ENCODE peak calls at places on chromosomes 2 and 18, in five cellular contexts. One of them, this sample, is unnamed.

GRCh38 chr2:61436092-61436491 is 34.8 kb downstream of the USP34 start:
- DNase-seq in Peyer's patch: no peak
- DNase-seq in hepatocyte: no peak
- DNase-seq in dorsolateral prefrontal cortex: no peak
- DNase-seq in OCI-LY7: no peak
- DNase-seq in this sample: no peak

GRCh38 chr2:47016172-47016913 is 100.7 kb upstream of the MCFD2 start:
- DNase-seq in OCI-LY7: no peak
- DNase-seq in Peyer's patch: no peak
- DNase-seq in dorsolateral prefrontal cortex: no peak
- DNase-seq in hepatocyte: peak; percentile 60
- DNase-seq in this sample: no peak

GRCh38 chr18:41745166-41746049 is 209.6 kb upstream of the PIK3C3 start:
- DNase-seq in dorsolateral prefrontal cortex: peak; percentile 56
- DNase-seq in hepatocyte: peak; percentile 80
- DNase-seq in Peyer's patch: no peak
- DNase-seq in OCI-LY7: peak; percentile 1
- DNase-seq in this sample: peak; percentile 60

GRCh38 chr18:11857177-11857887 is 6.1 kb downstream of the CHMP1B start:
- DNase-seq in Peyer's patch: peak; percentile 90
- DNase-seq in OCI-LY7: no peak
- DNase-seq in dorsolateral prefrontal cortex: no peak
- DNase-seq in hepatocyte: peak; percentile 92
- DNase-seq in this sample: no peak

GRCh38 chr2:104897515-104898184 is 43.7 kb downstream of the POU3F3 start:
- DNase-seq in dorsolateral prefrontal cortex: no peak
- DNase-seq in hepatocyte: no peak
- DNase-seq in Peyer's patch: no peak
- DNase-seq in OCI-LY7: no peak
- DNase-seq in this sample: no peak

GRCh38 chr2:159807183-159808037 is 9.4 kb upstream of the CD302 start:
- DNase-seq in Peyer's patch: peak; percentile 58
- DNase-seq in OCI-LY7: peak; percentile 47
- DNase-seq in hepatocyte: peak; percentile 57
- DNase-seq in dorsolateral prefrontal cortex: no peak
- DNase-seq in this sample: no peak

GRCh38 chr18:12308386-12309100 is 502 bp downstream of the TUBB6 start:
- DNase-seq in OCI-LY7: no peak
- DNase-seq in Peyer's patch: peak; percentile 84
- DNase-seq in dorsolateral prefrontal cortex: no peak
- DNase-seq in hepatocyte: peak; percentile 91
- DNase-seq in this sample: peak; percentile 72

GRCh38 chr2:190407246-190407661 is 901 bp upstream of the MFSD6 start:
- DNase-seq in Peyer's patch: peak; percentile 58
- DNase-seq in dorsolateral prefrontal cortex: no peak
- DNase-seq in OCI-LY7: peak; percentile 14
- DNase-seq in hepatocyte: no peak
- DNase-seq in this sample: no peak

GRCh38 chr2:37652199-37652640 is 19.2 kb downstream of the CDC42EP3 start:
- DNase-seq in Peyer's patch: no peak
- DNase-seq in OCI-LY7: peak; percentile 61
- DNase-seq in hepatocyte: no peak
- DNase-seq in dorsolateral prefrontal cortex: no peak
- DNase-seq in this sample: no peak

GRCh38 chr2:95574506-95574905 is 17.3 kb upstream of the TRIM43 start:
- DNase-seq in hepatocyte: no peak
- DNase-seq in OCI-LY7: no peak
- DNase-seq in dorsolateral prefrontal cortex: no peak
- DNase-seq in Peyer's patch: no peak
- DNase-seq in this sample: no peak

GRCh38 chr2:95575857-95576256 is 15.9 kb upstream of the TRIM43 start:
- DNase-seq in OCI-LY7: no peak
- DNase-seq in hepatocyte: no peak
- DNase-seq in dorsolateral prefrontal cortex: no peak
- DNase-seq in Peyer's patch: no peak
- DNase-seq in this sample: no peak

GRCh38 chr2:95573866-95574265 is 17.9 kb upstream of the TRIM43 start:
- DNase-seq in dorsolateral prefrontal cortex: no peak
- DNase-seq in hepatocyte: no peak
- DNase-seq in OCI-LY7: no peak
- DNase-seq in Peyer's patch: no peak
- DNase-seq in this sample: no peak

GRCh38 chr2:95578529-95578928 is 13.3 kb upstream of the TRIM43 start:
- DNase-seq in dorsolateral prefrontal cortex: no peak
- DNase-seq in Peyer's patch: no peak
- DNase-seq in hepatocyte: no peak
- DNase-seq in OCI-LY7: no peak
- DNase-seq in this sample: no peak
- H3K27ac ChIP-seq in dorsolateral prefrontal cortex: no peak overlapping the region
- H3K27ac ChIP-seq in Peyer's patch: no peak overlapping the region
- H3K27ac ChIP-seq in hepatocyte: no peak overlapping the region
- H3K27ac ChIP-seq in OCI-LY7: no peak overlapping the region
- H3K27ac ChIP-seq in this sample: no peak overlapping the region

GRCh38 chr2:240467659-240468299 is 32.3 kb downstream of the GPC1 start:
- DNase-seq in OCI-LY7: no peak
- DNase-seq in hepatocyte: peak; percentile 5
- DNase-seq in dorsolateral prefrontal cortex: no peak
- DNase-seq in Peyer's patch: no peak
- DNase-seq in this sample: peak; percentile 46
- H3K27ac ChIP-seq in OCI-LY7: no peak overlapping the region
- H3K27ac ChIP-seq in hepatocyte: no peak overlapping the region
- H3K27ac ChIP-seq in dorsolateral prefrontal cortex: no peak overlapping the region
- H3K27ac ChIP-seq in Peyer's patch: no peak overlapping the region
- H3K27ac ChIP-seq in this sample: no peak overlapping the region

DNA sequence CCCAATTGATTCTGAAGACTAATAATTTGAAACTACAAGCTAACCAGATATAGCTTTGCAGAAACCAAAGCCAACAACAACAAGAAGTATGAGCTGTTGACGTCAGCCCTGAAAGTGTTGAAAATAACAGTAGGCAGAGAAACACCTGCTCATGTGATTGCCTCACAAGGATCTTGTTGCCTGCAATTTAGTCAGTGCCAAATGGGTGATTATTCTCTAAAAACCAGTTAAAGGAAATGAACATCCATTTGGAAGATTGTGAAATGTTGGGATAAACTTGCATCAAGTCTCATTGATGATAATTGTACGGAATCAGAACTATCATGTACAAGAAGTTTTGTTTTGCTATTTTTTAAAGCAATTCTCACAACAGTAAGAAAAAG is 2.8 kb downstream of the CYTIP start:
- DNase-seq in dorsolateral prefrontal cortex: no peak
- DNase-seq in Peyer's patch: peak; percentile 65
- DNase-seq in hepatocyte: no peak
- DNase-seq in OCI-LY7: peak; percentile 66
- DNase-seq in this sample: no peak
- H3K27ac ChIP-seq in dorsolateral prefrontal cortex: peak overlapping the region; percentile 40
- H3K27ac ChIP-seq in Peyer's patch: peak overlapping the region; percentile 73
- H3K27ac ChIP-seq in hepatocyte: no peak overlapping the region
- H3K27ac ChIP-seq in OCI-LY7: peak overlapping the region; percentile 87
- H3K27ac ChIP-seq in this sample: no peak overlapping the region

DNA sequence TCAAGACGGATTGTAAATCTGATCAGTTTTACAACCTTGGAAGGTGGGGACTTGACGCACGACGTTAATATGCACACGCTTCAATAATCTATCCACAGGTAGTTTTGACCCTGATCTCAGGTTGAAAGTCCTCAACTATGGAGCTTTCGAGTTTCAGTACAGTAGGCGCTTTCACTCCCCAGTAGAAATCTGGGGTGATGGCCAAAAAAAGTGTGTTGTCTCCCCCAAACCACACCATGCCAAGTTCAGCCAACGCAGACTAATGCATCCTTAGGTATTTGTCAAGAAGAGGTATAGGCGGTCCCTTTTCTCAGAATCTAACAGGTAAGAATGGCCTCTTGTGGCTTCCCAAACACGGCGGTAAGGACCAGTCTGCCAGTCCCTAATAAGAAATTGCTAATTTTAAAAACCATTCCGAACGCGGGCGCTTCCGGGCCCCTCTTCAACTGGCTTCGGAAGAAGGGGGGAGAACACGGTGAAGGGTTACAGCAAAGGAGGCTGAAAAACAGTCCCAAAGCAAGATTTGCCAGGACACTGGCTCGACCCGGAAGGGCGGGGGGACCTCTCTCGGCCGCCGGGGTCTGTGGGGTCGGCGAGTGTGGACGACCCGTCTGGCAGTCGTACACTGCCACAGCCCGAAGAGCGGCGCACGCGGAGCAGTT is 661 bp downstream of the FAM210A start:
- DNase-seq in hepatocyte: peak; percentile 29
- DNase-seq in Peyer's patch: no peak
- DNase-seq in OCI-LY7: no peak
- DNase-seq in dorsolateral prefrontal cortex: no peak
- DNase-seq in this sample: no peak
- H3K27ac ChIP-seq in hepatocyte: peak overlapping the region; percentile 87
- H3K27ac ChIP-seq in Peyer's patch: peak overlapping the region; percentile 92
- H3K27ac ChIP-seq in OCI-LY7: peak overlapping the region; percentile 9
- H3K27ac ChIP-seq in dorsolateral prefrontal cortex: peak overlapping the region; percentile 93
- H3K27ac ChIP-seq in this sample: peak overlapping the region; percentile 90

GRCh38 chr2:163375472-163375871 is 360.3 kb downstream of the FIGN start:
- DNase-seq in OCI-LY7: no peak
- DNase-seq in Peyer's patch: no peak
- DNase-seq in dorsolateral prefrontal cortex: no peak
- DNase-seq in hepatocyte: no peak
- DNase-seq in this sample: no peak

GRCh38 chr2:163370169-163370886 is 365.5 kb downstream of the FIGN start:
- DNase-seq in dorsolateral prefrontal cortex: no peak
- DNase-seq in OCI-LY7: no peak
- DNase-seq in Peyer's patch: no peak
- DNase-seq in hepatocyte: no peak
- DNase-seq in this sample: no peak

GRCh38 chr2:163375070-163375469 is 360.7 kb downstream of the FIGN start:
- DNase-seq in OCI-LY7: no peak
- DNase-seq in dorsolateral prefrontal cortex: no peak
- DNase-seq in Peyer's patch: no peak
- DNase-seq in hepatocyte: no peak
- DNase-seq in this sample: no peak

GRCh38 chr2:163374282-163374681 is 361.5 kb downstream of the FIGN start:
- DNase-seq in hepatocyte: no peak
- DNase-seq in Peyer's patch: no peak
- DNase-seq in OCI-LY7: no peak
- DNase-seq in dorsolateral prefrontal cortex: no peak
- DNase-seq in this sample: no peak

DNA sequence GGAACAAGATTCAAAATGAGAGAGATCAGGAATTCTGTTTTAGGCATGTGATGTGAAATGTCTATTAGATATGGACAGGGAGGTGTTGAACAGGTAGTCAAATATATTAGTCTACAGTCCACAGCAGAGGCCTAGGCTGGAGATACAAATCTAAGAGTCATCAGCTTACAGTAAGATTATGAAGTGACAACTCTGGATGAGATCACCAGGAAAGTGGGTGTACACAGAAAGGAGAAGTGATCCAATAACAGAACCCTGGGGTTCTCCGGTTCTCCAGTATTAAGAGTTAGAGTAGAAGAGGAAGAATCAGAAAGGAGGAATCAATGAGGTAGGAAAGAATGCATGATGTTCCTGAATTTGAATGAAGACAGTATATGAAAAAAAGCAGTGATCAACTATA is 362.3 kb downstream of the FIGN start:
- DNase-seq in dorsolateral prefrontal cortex: no peak
- DNase-seq in OCI-LY7: no peak
- DNase-seq in hepatocyte: no peak
- DNase-seq in Peyer's patch: no peak
- DNase-seq in this sample: no peak
- H3K27ac ChIP-seq in dorsolateral prefrontal cortex: no peak overlapping the region
- H3K27ac ChIP-seq in OCI-LY7: no peak overlapping the region
- H3K27ac ChIP-seq in hepatocyte: no peak overlapping the region
- H3K27ac ChIP-seq in Peyer's patch: no peak overlapping the region
- H3K27ac ChIP-seq in this sample: no peak overlapping the region

GRCh38 chr2:240624011-240624949 is 1.0 kb upstream of the GPR35 start:
- DNase-seq in dorsolateral prefrontal cortex: no peak
- DNase-seq in OCI-LY7: no peak
- DNase-seq in hepatocyte: no peak
- DNase-seq in Peyer's patch: peak; percentile 50
- DNase-seq in this sample: no peak
- H3K27ac ChIP-seq in dorsolateral prefrontal cortex: no peak overlapping the region
- H3K27ac ChIP-seq in OCI-LY7: no peak overlapping the region
- H3K27ac ChIP-seq in hepatocyte: no peak overlapping the region
- H3K27ac ChIP-seq in Peyer's patch: peak overlapping the region; percentile 50
- H3K27ac ChIP-seq in this sample: no peak overlapping the region

DNA sequence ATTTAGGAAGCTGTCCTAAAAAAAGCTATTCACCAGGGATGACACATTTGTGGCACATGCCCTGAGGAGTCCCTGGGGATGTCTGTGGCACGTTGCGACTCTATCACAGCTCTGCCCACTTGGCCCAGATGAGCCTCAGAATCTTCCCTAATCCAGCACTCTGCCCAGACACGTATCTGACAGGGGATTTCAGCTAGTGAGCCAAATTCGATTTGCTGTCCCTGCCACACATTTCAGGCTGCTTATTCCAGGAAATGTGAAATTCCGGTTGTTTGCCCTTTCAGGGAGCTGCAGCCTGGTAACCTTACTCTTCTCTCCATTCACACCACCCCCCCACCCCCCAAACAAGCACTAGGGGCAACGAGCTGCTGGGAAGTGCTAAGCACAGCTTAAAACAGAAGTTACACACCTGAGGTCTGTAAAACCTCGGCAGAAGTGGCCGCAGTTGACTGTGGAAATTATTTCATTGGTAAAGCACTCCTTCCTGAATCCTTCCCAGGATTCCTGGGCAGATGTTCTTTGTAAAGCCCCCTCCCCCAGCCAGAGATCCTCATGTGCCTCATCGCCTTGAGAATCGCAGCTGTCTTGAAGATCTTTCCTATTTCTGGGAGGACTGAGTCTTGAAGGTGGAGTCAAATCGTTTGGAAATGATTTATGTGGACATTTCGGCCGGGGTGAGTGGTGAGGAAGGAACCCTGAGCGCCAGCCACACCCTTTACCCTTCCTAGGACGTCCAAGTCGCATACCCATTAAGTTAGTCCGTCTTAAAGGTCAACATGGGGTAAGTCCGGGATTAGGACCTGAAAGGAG is 85.1 kb upstream of the ZCCHC2 start:
- DNase-seq in Peyer's patch: no peak
- DNase-seq in OCI-LY7: no peak
- DNase-seq in dorsolateral prefrontal cortex: no peak
- DNase-seq in hepatocyte: no peak
- DNase-seq in this sample: no peak
- H3K27ac ChIP-seq in Peyer's patch: peak overlapping the region; percentile 66
- H3K27ac ChIP-seq in OCI-LY7: no peak overlapping the region
- H3K27ac ChIP-seq in dorsolateral prefrontal cortex: peak overlapping the region; percentile 73
- H3K27ac ChIP-seq in hepatocyte: peak overlapping the region; percentile 48
- H3K27ac ChIP-seq in this sample: peak overlapping the region; percentile 40

DNA sequence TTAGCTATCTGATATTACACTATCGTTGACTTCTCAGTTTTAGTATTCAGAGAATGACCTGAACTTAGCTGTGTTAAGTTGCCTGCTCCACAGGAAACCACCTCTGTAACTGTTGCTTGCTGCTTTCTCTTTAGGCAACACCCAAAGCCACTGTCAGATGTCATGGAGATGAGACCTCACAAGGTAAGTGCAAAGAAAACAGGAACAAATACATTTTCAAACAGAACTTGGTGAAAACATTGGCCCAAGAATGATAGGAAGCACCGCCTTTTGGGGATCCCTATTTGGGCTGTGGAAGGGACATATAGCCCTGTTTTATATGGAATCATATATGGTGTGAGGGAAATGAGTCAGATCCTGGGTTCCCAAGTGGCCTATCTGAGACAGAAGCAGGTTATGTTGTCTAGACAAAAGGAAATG is 143.4 kb downstream of the UBE2E3 start:
- DNase-seq in hepatocyte: no peak
- DNase-seq in dorsolateral prefrontal cortex: no peak
- DNase-seq in OCI-LY7: peak; percentile 4
- DNase-seq in Peyer's patch: peak; percentile 72
- DNase-seq in this sample: no peak
- H3K27ac ChIP-seq in hepatocyte: no peak overlapping the region
- H3K27ac ChIP-seq in dorsolateral prefrontal cortex: no peak overlapping the region
- H3K27ac ChIP-seq in OCI-LY7: no peak overlapping the region
- H3K27ac ChIP-seq in Peyer's patch: peak overlapping the region; percentile 45
- H3K27ac ChIP-seq in this sample: no peak overlapping the region